ENCODE peak calls at places on chromosomes 6 and 20, in four cellular contexts. S, F, O and H are unnamed samples.
A peak's percentile ranks its signal among the peaks of the same experiment; 100 is the strongest.

GRCh38 chr6:110537208-110538123 is 61.1 kb upstream of the SLC22A16 start:
- DNase-seq in F (no peak), O (no peak), S (no peak), H (no peak)

GRCh38 chr6:107517274-107517673 is 27.4 kb downstream of the SOBP start:
- DNase-seq in S (no peak), O (no peak), F (no peak), H (no peak)

GRCh38 chr6:89400912-89401399 is 11.1 kb downstream of the RRAGD start:
- DNase-seq in O (no peak), S (no peak), F (no peak), H (no peak)

GRCh38 chr20:8385247-8385646 is 253.2 kb downstream of the PLCB1 start:
- DNase-seq in S (peak; percentile 31), O (peak; percentile 43), F (peak; percentile 56), H (no peak)

GRCh38 chr6:14710421-14710820 is 535.4 kb upstream of the JARID2 start:
- DNase-seq in F (no peak), S (no peak), O (no peak), H (no peak)

GRCh38 chr20:46939031-46939430 is 44.4 kb downstream of the EYA2 start:
- DNase-seq in S (no peak), F (no peak), O (peak; percentile 37), H (no peak)

GRCh38 chr6:154428892-154429291 is 72.3 kb upstream of the IPCEF1 start:
- DNase-seq in F (no peak), O (no peak), S (no peak), H (no peak)

GRCh38 chr20:63191400-63191799 is 24.5 kb downstream of the YTHDF1 start:
- DNase-seq in S (peak; percentile 82), F (peak; percentile 34), O (no peak), H (no peak)

GRCh38 chr6:144149894-144150672 is at the start of gene STX11:
- DNase-seq in F (peak; percentile 43), S (peak; percentile 67), O (peak; percentile 28), H (peak; percentile 21)

GRCh38 chr20:16583444-16583843 is 10.2 kb upstream of the KIF16B start:
- DNase-seq in S (no peak), F (no peak), O (no peak), H (no peak)

GRCh38 chr6:52361945-52362442 is at the start of gene PAQR8:
- DNase-seq in O (peak; percentile 87), S (peak; percentile 74), F (peak; percentile 55), H (peak; percentile 48)

GRCh38 chr6:23415819-23416427 is 710.1 kb upstream of the NRSN1 start:
- DNase-seq in O (no peak), F (no peak), S (no peak), H (no peak)

GRCh38 chr6:32977953-32978324 is 9.5 kb downstream of the BRD2 start:
- DNase-seq in F (no peak), O (no peak), S (no peak), H (no peak)

GRCh38 chr6:32982084-32982701 is 13.8 kb downstream of the BRD2 start:
- DNase-seq in S (no peak), O (peak; percentile 52), F (no peak), H (no peak)

GRCh38 chr6:32977272-32977952 is 9.0 kb downstream of the BRD2 start:
- DNase-seq in F (no peak), S (no peak), O (no peak), H (no peak)

GRCh38 chr6:32980488-32981038 is 12.2 kb downstream of the BRD2 start:
- DNase-seq in O (no peak), S (no peak), F (no peak), H (no peak)

DNA sequence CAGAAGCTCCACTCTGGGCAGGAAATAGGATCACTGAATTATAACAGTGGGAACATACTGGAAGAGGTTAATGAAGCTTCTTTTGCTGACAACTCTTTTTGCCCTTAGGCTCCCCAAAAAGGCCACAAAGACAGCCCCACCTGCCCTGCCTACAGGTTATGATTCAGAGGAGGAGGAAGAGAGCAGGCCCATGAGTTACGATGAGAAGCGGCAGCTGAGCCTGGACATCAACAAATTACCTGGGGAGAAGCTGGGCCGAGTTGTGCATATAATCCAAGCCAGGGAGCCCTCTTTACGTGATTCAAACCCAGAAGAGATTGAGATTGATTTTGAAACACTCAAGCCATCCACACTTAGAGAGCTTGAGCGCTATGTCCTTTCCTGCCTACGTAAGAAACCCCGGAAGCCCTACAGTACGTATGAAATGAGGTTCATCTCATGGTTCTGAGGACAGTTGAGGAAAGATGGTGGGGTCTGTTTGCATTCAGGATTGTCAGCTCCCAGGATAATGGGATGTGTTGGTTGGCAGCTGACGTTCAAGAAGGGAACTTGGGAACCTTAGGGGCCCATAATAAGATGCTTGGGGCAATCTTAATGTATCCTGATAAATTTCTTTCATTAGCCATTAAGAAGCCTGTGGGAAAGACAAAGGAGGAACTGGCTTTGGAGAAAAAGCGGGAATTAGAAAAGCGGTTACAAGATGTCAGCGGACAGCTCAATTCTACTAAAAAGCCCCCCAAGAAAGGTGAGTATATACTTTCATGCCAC is 11.5 kb downstream of the BRD2 start:
- DNase-seq in F (no peak), O (no peak), S (no peak), H (no peak)
- H3K36me3 ChIP-seq in F (peaks cover 39% of the 10 kb centered on the region), O (peaks cover 92% of the 10 kb centered on the region), S (peaks cover 69% of the 10 kb centered on the region), H (peaks cover 68% of the 10 kb centered on the region)

GRCh38 chr20:3932277-3933073 is 43.3 kb downstream of the PANK2 start:
- DNase-seq in O (no peak), S (no peak), F (no peak), H (no peak)
- H3K4me3 ChIP-seq in O (no peak overlapping the region), S (peak overlapping the region; percentile 35), F (no peak overlapping the region), H (peak overlapping the region; percentile 20)

DNA sequence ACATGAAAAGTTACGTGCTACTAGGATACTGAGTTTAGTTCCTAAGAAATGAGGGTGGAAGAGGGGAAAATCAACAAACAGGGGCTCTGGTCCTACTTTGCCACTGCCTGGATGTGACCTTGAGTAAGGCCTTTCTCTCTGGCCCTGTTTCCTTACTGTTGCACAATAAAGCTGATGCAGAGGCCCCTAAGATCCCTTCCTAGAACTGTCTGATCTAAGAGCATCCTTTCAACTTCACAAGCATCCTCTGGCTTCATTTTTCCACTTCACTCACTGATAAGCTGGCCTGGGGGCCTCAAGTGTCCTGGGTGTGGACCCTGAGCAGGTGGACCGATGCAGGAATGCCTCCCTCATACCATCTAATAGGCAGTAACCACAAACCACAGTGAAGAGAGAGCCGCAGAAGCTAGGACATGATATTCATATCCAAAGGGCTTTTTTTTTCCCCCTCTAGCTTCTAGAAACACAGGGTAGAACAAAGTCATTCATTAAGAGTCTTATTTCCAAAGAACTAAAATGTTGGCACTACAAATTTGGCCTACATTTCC is 21.5 kb downstream of the FKBP1A start:
- DNase-seq in O (no peak), S (no peak), F (no peak), H (no peak)
- H3K36me3 ChIP-seq in O (peaks cover 82% of the 10 kb centered on the region), S (peaks cover 10% of the 10 kb centered on the region), F (no peaks in the 10 kb centered on the region), H (no peaks in the 10 kb centered on the region)

DNA sequence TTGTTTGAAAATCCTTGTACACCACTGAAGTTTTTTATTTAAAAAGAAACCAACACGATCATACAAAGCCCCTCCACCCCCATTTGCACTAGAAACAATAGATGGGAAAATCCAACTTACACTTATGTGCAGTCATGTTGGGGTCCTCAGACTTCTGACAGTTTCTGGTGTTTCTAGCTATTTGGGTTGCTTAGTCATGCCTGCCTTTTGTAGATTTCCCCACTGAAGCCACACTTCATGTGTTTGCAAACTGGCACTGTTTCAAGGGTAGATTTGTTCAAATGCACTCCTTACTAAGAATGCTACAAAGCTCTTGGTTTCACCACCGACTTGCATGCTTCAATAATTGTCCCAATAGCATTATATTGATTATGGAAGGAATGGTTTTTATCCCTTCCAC is 1.5 kb downstream of the SH3BGRL2 start:
- DNase-seq in S (no peak), F (no peak), O (no peak), H (no peak)
- H3K4me3 ChIP-seq in S (peak overlapping the region; percentile 72), F (no peak overlapping the region), O (no peak overlapping the region), H (peak overlapping the region; percentile 83)

DNA sequence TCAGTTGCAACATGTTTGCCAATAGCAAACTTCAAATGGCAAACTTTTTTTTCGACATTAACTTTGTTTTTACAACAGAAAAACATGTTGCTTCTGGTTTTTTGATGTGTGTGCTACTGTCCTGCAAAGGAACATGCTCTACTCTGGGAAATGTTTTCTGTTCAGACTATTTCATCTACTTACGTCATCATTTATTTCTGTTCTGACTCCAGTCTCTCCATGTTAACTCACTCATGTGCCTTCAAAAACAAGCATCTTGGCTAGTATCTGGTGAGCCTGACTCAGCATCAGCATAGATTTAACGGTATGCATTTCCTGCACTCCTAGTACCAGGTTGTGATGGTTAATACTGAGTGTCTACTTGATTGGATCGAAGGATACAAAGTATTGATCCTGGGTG is 36.1 kb upstream of the MAP7 start:
- DNase-seq in F (no peak), S (no peak), O (no peak), H (no peak)
- H3K36me3 ChIP-seq in F (no peaks in the 10 kb centered on the region), S (peaks cover 16% of the 10 kb centered on the region), O (peaks cover 46% of the 10 kb centered on the region), H (no peaks in the 10 kb centered on the region)

DNA sequence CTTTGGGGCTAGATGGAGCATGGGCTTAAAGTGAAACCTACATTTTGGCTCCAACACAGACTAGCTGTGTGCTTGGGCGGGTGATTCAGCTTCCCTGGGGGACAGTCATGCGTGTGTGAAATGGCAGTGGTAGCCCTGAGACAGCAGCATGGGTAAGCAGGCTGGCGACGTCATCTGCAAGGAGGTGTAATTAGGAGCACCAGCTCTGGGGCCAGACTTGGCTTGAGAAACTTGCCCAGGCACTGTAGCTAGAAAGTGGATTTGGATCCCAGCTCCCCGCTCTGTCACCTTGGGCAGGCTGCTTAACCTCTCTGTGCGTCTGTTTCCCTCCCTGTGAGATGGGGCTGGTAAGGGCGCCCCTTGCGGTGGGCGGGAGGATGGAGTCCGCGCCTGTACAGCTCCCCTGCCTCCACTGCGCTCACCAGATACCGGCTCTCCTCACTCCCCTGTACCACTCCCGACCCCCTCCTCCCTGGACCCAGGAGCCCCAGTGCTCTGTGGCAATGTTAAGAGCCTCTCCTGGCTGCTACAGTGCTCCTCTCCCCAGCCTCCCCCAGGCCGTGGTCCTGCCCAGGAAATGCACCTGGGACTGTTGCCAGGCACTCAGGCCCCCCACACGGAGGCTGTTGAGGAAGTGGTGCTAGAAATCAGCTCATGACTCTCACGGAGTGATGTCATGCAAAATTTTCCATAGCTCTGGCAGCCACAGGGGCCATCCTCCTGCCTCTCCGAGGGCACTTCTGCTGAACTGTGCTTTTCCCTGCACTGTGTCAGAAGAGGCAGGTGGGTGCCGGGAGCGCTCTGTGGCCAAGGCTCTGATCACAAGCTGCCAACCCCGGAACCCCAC is 44.6 kb downstream of the SYNJ2 start:
- DNase-seq in O (peak; percentile 28), F (peak; percentile 78), S (peak; percentile 70), H (no peak)
- H3K4me3 ChIP-seq in O (no peak overlapping the region), F (no peak overlapping the region), S (peak overlapping the region; percentile 18), H (no peak overlapping the region)